ENCODE peak calls at places on chromosome 1, in four cellular contexts. H is K562, X is GM12891, P is GM12878. D is an unnamed sample.

GRCh38 chr1:21539933-21540332 is 30.7 kb downstream of the ALPL start:
- DNase-seq in X (no peak), P (no peak), H (peak; percentile 50), D (peak; percentile 67)

GRCh38 chr1:154539486-154540483 is 18.7 kb downstream of the UBE2Q1 start:
- DNase-seq in H (no peak), P (no peak), X (no peak), D (no peak)

GRCh38 chr1:173205146-173206051 is 1.7 kb downstream of the TNFSF4 start:
- DNase-seq in X (no peak), P (no peak), H (no peak), D (peak; percentile 53)

GRCh38 chr1:6502000-6502891 is 10.8 kb upstream of the PLEKHG5 start:
- DNase-seq in X (no peak), P (no peak), H (no peak), D (no peak)

GRCh38 chr1:158491372-158491771 is 19.4 kb downstream of the OR10R2 start:
- DNase-seq in P (no peak), X (no peak), H (no peak), D (no peak)

GRCh38 chr1:188027613-188028012 is 1198.9 kb downstream of the PLA2G4A start:
- DNase-seq in H (no peak), X (no peak), P (peak; percentile 44), D (no peak)

GRCh38 chr1:106755682-106756406 is 300.6 kb upstream of the PRMT6 start:
- DNase-seq in H (no peak), P (no peak), X (no peak), D (no peak)

GRCh38 chr1:212007896-212008295 is 27.5 kb downstream of the INTS7 start:
- DNase-seq in H (no peak), P (no peak), X (no peak), D (no peak)

GRCh38 chr1:150876111-150876434 is 326 bp downstream of the ARNT start:
- DNase-seq in X (peak; percentile 30), H (no peak), P (no peak), D (no peak)

GRCh38 chr1:44503625-44504024 is 98.6 kb downstream of the RNF220 start:
- DNase-seq in X (no peak), H (no peak), P (no peak), D (no peak)

GRCh38 chr1:119327066-119327435 is 41.5 kb upstream of the HAO2 start:
- DNase-seq in H (no peak), P (no peak), X (no peak), D (no peak)

GRCh38 chr1:185644531-185644930 is 89.7 kb upstream of the HMCN1 start:
- DNase-seq in P (no peak), H (no peak), X (no peak), D (no peak)

GRCh38 chr1:24952413-24952841 is 22.4 kb upstream of the RUNX3 start:
- DNase-seq in X (no peak), H (peak; percentile 60), P (no peak), D (peak; percentile 47)

GRCh38 chr1:64519921-64520320 is 50.0 kb downstream of the CACHD1 start:
- DNase-seq in H (no peak), X (no peak), P (no peak), D (no peak)

GRCh38 chr1:28592314-28593071 is 428 bp downstream of the RAB42 start:
- DNase-seq in H (peak; percentile 71), P (no peak), X (no peak), D (no peak)

GRCh38 chr1:22190731-22191130 is 47.8 kb upstream of the WNT4 start:
- DNase-seq in P (no peak), H (no peak), X (no peak), D (no peak)

GRCh38 chr1:228112167-228112566 is 3.1 kb upstream of the MRPL55 start:
- DNase-seq in P (no peak), H (no peak), X (no peak), D (no peak)
- TF ChIP-seq SPI1 in P (no peak), H (no peak), X (no peak), D (no peak)

GRCh38 chr1:15735304-15736034 is 589 bp upstream of the SLC25A34 start:
- DNase-seq in X (no peak), P (no peak), H (no peak), D (no peak)
- TF ChIP-seq SPI1 in X (no peak), P (no peak), H (peak; percentile 33), D (peak; percentile 55)

GRCh38 chr1:204578867-204579664 is 62.9 kb downstream of the MDM4 start:
- DNase-seq in X (peak; percentile 47), P (peak; percentile 65), H (no peak), D (no peak)
- TF ChIP-seq SPI1 in X (peak; percentile 84), P (peak; percentile 79), H (no peak), D (no peak)

GRCh38 chr1:191206808-191207207 is 729.1 kb upstream of the BRINP3 start:
- DNase-seq in H (no peak), X (no peak), P (no peak), D (no peak)
- TF ChIP-seq SPI1 in H (no peak), X (no peak), P (no peak), D (no peak)

DNA sequence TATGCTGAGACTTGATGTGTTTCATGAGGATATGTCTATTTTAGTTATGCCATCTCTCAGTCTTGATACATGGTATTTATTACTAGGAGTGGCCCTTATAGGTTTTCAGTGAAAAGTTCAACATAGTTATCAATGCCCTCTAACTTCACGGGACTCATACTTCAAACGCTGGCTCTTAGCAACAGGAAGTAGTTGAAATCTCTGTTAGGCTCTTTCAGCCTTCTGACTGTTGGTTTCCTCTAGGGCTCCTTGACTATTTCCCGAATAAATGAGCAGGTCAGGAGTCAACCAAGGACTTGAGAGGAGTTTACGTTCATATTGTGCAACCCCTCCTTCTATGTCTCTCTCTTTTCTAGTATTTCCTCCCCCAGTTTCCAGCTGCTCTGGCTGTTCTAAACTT is 141.8 kb downstream of the RGS7 start:
- DNase-seq in X (no peak), P (no peak), H (no peak), D (no peak)
- TF ChIP-seq SPI1 in X (no peak), P (no peak), H (no peak), D (no peak)

GRCh38 chr1:55310517-55310927 is 95.4 kb upstream of the USP24 start:
- DNase-seq in H (no peak), P (no peak), X (no peak), D (no peak)
- TF ChIP-seq SPI1 in H (no peak), P (no peak), X (no peak), D (no peak)